ENCODE peak calls at places on chromosomes 1 and 21, in seven cellular contexts. N is adrenal gland; B is neural crest cell; H is nucleus accumbens; A is activated naive CD8-positive, alpha-beta T cell treated with anti-CD3 and anti-CD28 coated beads, Interleukin-2, amount 50 U/mL, for 24 hours; S is fibroblast of the conjunctiva; U is RKO. O is an unnamed sample.

GRCh38 chr1:65751961-65752360 is 40.7 kb upstream of the PDE4B start:
- DNase-seq in H (no peak), B (no peak), S (no peak), U (no peak), A (no peak), N (no peak), O (no peak)

GRCh38 chr1:227094249-227094966 is 154.3 kb downstream of the COQ8A start:
- DNase-seq in B (no peak), N (no peak), S (no peak), H (no peak), A (no peak), U (peak; percentile 7), O (no peak)

GRCh38 chr21:24705201-24705600 is 902.1 kb downstream of the MRPL39 start:
- DNase-seq in S (no peak), H (no peak), N (no peak), A (no peak), B (no peak), U (no peak), O (no peak)

GRCh38 chr1:54846716-54847284 is 40.2 kb downstream of the DHCR24 start:
- DNase-seq in B (no peak), U (no peak), S (no peak), A (no peak), N (peak; percentile 47), H (no peak), O (no peak)

GRCh38 chr1:1069711-1070676 is 4.1 kb downstream of the RNF223 start:
- DNase-seq in A (no peak), U (no peak), N (no peak), S (no peak), H (no peak), B (no peak), O (no peak)

GRCh38 chr1:206651958-206652890 is 16.9 kb downstream of the DYRK3 start:
- DNase-seq in B (no peak), H (no peak), S (no peak), N (peak; percentile 49), A (no peak), U (no peak), O (no peak)

GRCh38 chr1:44030606-44031050 is 634 bp downstream of the SLC6A9 start:
- DNase-seq in N (peak; percentile 59), A (peak; percentile 55), B (peak; percentile 61), H (peak; percentile 75), S (no peak), U (peak; percentile 62), O (peak; percentile 69)

GRCh38 chr1:244104309-244105060 is 53.4 kb downstream of the ZBTB18 start:
- DNase-seq in H (no peak), B (no peak), U (no peak), A (no peak), N (no peak), S (peak; percentile 31), O (no peak)

GRCh38 chr1:8473892-8474300 is 156.0 kb downstream of the SLC45A1 start:
- DNase-seq in N (no peak), H (no peak), S (no peak), A (no peak), B (no peak), U (no peak), O (no peak)

GRCh38 chr1:143497374-143497747 is 474.4 kb downstream of the FAM72C start:
- DNase-seq in H (no peak), A (peak; percentile 4), U (no peak), N (no peak), S (no peak), B (no peak), O (no peak)

GRCh38 chr1:8854270-8854669 is 24.2 kb downstream of the ENO1 start:
- DNase-seq in N (no peak), H (no peak), U (no peak), A (no peak), S (no peak), B (no peak), O (no peak)

GRCh38 chr1:64010316-64010715 is 193.1 kb upstream of the UBE2U start:
- DNase-seq in N (no peak), B (no peak), H (no peak), A (no peak), U (no peak), S (no peak), O (no peak)

GRCh38 chr1:81717230-81717629 is 83.5 kb upstream of the ADGRL2 start:
- DNase-seq in U (no peak), B (no peak), S (no peak), H (no peak), N (no peak), A (no peak), O (no peak)

GRCh38 chr21:15543473-15543872 is 186.3 kb upstream of the USP25 start:
- DNase-seq in A (no peak), H (no peak), B (no peak), U (no peak), S (no peak), N (no peak), O (no peak)

GRCh38 chr1:114482585-114482984 is 28.4 kb downstream of the TRIM33 start:
- DNase-seq in S (no peak), A (no peak), H (no peak), U (no peak), N (no peak), B (no peak), O (no peak)

GRCh38 chr1:153428790-153429189 is 12.5 kb downstream of the S100A7A start:
- DNase-seq in B (no peak), U (no peak), A (no peak), H (no peak), N (no peak), S (no peak), O (no peak)

GRCh38 chr21:43302769-43303168 is 124.2 kb downstream of the SIK1 start:
- DNase-seq in S (no peak), N (no peak), H (no peak), U (no peak), B (no peak), A (no peak), O (no peak)

GRCh38 chr1:207823880-207824566 is 72.2 kb downstream of the CD46 start:
- DNase-seq in A (peak; percentile 63), N (peak; percentile 97), H (peak; percentile 85), U (peak; percentile 18), S (peak; percentile 94), B (peak; percentile 32), O (peak; percentile 35)

GRCh38 chr1:119081267-119081666 is 59.2 kb downstream of the WARS2 start:
- DNase-seq in B (no peak), H (no peak), A (no peak), N (no peak), U (no peak), S (no peak), O (no peak)

GRCh38 chr1:228085287-228085926 is 2.9 kb downstream of the ARF1 start:
- DNase-seq in N (no peak), S (no peak), B (no peak), A (no peak), U (peak; percentile 43), H (no peak), O (no peak)

GRCh38 chr1:975896-976683 is 5.8 kb downstream of the PERM1 start:
- DNase-seq in B (peak; percentile 71), H (no peak), N (peak; percentile 82), A (peak; percentile 57), S (peak; percentile 24), U (peak; percentile 84), O (peak; percentile 44)

GRCh38 chr21:46035809-46036695 is 54.5 kb downstream of the COL6A1 start:
- DNase-seq in A (no peak), S (no peak), B (no peak), N (peak; percentile 75), U (no peak), H (no peak), O (no peak)

GRCh38 chr1:95653598-95653997 is 419.6 kb downstream of the RWDD3 start:
- DNase-seq in A (no peak), S (no peak), H (no peak), U (no peak), N (no peak), B (no peak), O (no peak)

GRCh38 chr1:24275104-24275410 is 44.1 kb upstream of the GRHL3 start:
- DNase-seq in A (no peak), S (no peak), H (no peak), N (no peak), U (no peak), B (no peak), O (no peak)

GRCh38 chr1:32619701-32620485 is 30.5 kb downstream of the ZBTB8OS start:
- DNase-seq in N (no peak), U (peak; percentile 14), S (no peak), A (no peak), B (no peak), H (no peak), O (no peak)

GRCh38 chr1:54543729-54544496 is 4.1 kb upstream of the ACOT11 start:
- DNase-seq in S (no peak), U (no peak), A (no peak), B (no peak), H (no peak), N (no peak), O (no peak)

GRCh38 chr1:201597551-201598230 is 58.8 kb downstream of the NAV1 start:
- DNase-seq in S (no peak), U (no peak), A (no peak), B (no peak), N (peak; percentile 58), H (no peak), O (peak; percentile 69)

GRCh38 chr1:28437260-28437923 is 67.9 kb downstream of the PHACTR4 start:
- DNase-seq in A (no peak), U (peak; percentile 47), N (peak; percentile 86), S (peak; percentile 35), B (no peak), H (no peak), O (no peak)

GRCh38 chr1:17442841-17443240 is 3.4 kb upstream of the RCC2 start:
- DNase-seq in A (no peak), U (no peak), S (no peak), B (no peak), H (no peak), N (no peak), O (no peak)

GRCh38 chr1:11784993-11785769 is 20.6 kb downstream of the MTHFR start:
- DNase-seq in B (peak; percentile 65), U (no peak), N (peak; percentile 84), S (peak; percentile 14), A (peak; percentile 55), H (peak; percentile 14), O (peak; percentile 72)

O was measured in endothelial cell.